ENCODE peak calls at places on chromosomes 16 and 17, in four cellular contexts. U, G, D and B are unnamed samples.

GRCh38 chr17:20171741-20172377 is 162.7 kb downstream of the SPECC1 start:
- DNase-seq in U (no peak), G (no peak), D (peak), B (no peak)

GRCh38 chr17:73645050-73645871 is 1.0 kb upstream of the SDK2 start:
- DNase-seq in U (no peak), G (no peak), D (no peak), B (no peak)

GRCh38 chr17:39114744-39115534 is 36.5 kb downstream of the PLXDC1 start:
- DNase-seq in U (no peak), G (peak), D (no peak), B (no peak)

GRCh38 chr17:81148986-81149533 is 16.2 kb upstream of the PVALEF start:
- DNase-seq in U (no peak), G (no peak), D (no peak), B (no peak)

GRCh38 chr16:55876854-55877253 is 1.7 kb upstream of the CES5A start:
- DNase-seq in U (no peak), G (no peak), D (no peak), B (no peak)

GRCh38 chr17:32801193-32801592 is 75.7 kb downstream of the MYO1D start:
- DNase-seq in U (no peak), G (no peak), D (no peak), B (no peak)

GRCh38 chr17:78883533-78884131 is 19.4 kb downstream of the CEP295NL start:
- DNase-seq in U (no peak), G (no peak), D (peak), B (peak)

GRCh38 chr17:34269969-34270368 is at the start of gene CCL7:
- DNase-seq in U (no peak), G (no peak), D (no peak), B (no peak)

GRCh38 chr17:62713096-62713870 is 85.8 kb downstream of the MRC2 start:
- DNase-seq in U (no peak), G (no peak), D (no peak), B (no peak)

GRCh38 chr16:17080105-17080504 is 390.7 kb downstream of the XYLT1 start:
- DNase-seq in U (no peak), G (no peak), D (no peak), B (no peak)

GRCh38 chr17:48526986-48527741 is 3.6 kb downstream of the HOXB1 start:
- DNase-seq in U (no peak), G (no peak), D (no peak), B (no peak)

GRCh38 chr17:79645022-79645776 is 34.3 kb upstream of the RBFOX3 start:
- DNase-seq in U (no peak), G (no peak), D (no peak), B (no peak)

GRCh38 chr17:50347087-50347893 is 1.4 kb downstream of the XYLT2 start:
- DNase-seq in U (no peak), G (no peak), D (no peak), B (no peak)

DNA sequence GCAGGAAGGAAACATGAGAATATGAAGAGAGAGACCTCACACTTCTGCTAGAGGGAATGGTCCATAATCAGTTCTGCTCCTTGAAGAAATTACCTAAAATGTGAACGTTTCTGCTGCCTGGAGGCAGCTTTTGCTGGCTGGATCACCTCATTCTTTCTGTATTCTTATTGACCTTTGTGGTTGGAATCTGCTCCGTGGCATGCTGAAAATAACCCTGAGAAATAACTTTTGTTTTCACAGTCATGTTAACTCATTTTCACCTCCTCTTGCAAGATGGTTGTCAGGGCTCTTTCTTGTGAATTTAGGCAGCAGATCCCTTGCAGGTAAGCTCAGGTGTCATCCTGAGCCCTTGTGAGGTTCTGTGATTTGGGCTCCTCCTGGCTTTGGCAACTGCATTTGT is 70.2 kb downstream of the IRF8 start:
- DNase-seq in U (no peak), G (no peak), D (no peak), B (no peak)
- TF ChIP-seq FOSL1 in U (no peak), G (no peak), D (no peak), B (no peak)

GRCh38 chr17:7183433-7184090 is 4.4 kb upstream of the ASGR1 start:
- DNase-seq in U (no peak), G (no peak), D (peak), B (no peak)
- TF ChIP-seq FOSL1 in U (no peak), G (no peak), D (no peak), B (no peak)

GRCh38 chr17:77483128-77483598 is 342.4 kb downstream of the SEC14L1 start:
- DNase-seq in U (no peak), G (no peak), D (no peak), B (no peak)

GRCh38 chr17:77487677-77488530 is 347.1 kb downstream of the SEC14L1 start:
- DNase-seq in U (no peak), G (no peak), D (no peak), B (no peak)

GRCh38 chr17:77487211-77487629 is 346.5 kb downstream of the SEC14L1 start:
- DNase-seq in U (no peak), G (no peak), D (no peak), B (no peak)

GRCh38 chr17:77484096-77484495 is 343.3 kb downstream of the SEC14L1 start:
- DNase-seq in U (no peak), G (no peak), D (no peak), B (no peak)

DNA sequence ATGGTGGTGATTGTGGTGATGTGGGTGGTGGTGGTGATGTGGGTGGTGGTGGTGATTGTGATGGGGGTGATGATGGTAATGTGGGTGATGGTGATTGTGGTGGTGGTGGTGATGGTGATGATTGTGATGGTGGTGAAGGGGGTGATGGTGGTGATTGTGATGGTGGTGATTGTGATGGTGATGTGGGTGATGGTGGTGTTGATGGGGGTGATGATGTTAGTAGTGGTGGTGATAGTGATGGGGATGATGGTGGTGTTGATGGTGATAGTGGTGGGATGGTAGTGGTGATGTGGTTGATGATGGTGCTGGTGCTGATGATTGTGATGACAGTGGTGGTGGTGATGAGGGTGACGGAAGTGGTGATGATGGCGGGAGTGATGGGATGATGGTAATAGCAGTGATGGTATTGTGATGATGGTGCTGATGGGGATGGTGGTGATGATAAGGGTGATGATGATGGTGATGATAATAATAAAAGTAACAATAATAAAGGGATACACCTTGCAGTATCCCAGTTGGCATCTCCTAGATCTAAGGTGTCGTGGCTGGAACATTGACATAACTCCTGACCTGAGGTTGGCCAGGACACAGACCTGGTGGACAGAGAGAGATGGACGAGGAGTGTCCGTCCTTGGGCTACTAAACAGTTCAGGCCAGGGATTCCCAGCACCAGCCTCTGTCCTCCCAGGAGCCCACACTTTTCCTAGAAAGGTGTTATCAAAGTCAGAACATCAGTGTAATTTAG is 344.5 kb downstream of the SEC14L1 start:
- DNase-seq in U (no peak), G (no peak), D (no peak), B (no peak)
- TF ChIP-seq FOSL1 in U (no peak), G (no peak), D (no peak), B (no peak)

GRCh38 chr17:60107526-60108257 is 29.0 kb upstream of the HEATR6 start:
- DNase-seq in U (no peak), G (peak), D (no peak), B (no peak)
- TF ChIP-seq FOSL1 in U (no peak), G (no peak), D (no peak), B (no peak)

DNA sequence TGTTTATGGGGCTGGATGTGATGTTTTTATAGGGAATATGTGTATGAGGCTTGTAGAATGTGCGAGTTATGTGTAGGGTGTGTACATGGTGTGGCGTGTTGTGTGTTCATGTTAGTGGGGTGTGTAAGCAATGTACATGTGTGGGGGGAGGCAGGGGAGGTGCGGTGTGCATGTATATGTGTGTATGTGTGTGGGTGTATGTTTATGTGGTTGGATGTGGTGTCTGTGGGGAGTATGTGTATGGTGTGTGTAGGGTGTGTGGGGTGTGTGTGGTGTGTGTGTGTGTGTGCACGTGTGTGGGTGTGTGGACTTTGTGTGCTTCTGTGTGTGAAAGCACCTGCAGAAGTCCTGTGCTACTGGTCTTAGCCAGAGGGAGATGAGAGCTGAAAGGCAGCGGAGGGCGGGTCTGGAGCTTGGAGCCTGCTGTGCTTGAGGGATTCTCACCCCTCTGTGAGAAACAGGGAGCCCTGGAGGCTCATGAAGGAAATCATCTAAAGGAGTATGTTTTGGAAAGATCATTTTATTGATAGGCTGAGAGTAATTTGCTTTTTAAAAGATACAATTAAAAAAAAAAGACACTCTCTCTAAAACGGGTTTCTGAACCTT is 222.7 kb downstream of the HS3ST4 start:
- DNase-seq in U (no peak), G (no peak), D (no peak), B (no peak)
- TF ChIP-seq FOSL1 in U (no peak), G (no peak), D (no peak), B (no peak)

DNA sequence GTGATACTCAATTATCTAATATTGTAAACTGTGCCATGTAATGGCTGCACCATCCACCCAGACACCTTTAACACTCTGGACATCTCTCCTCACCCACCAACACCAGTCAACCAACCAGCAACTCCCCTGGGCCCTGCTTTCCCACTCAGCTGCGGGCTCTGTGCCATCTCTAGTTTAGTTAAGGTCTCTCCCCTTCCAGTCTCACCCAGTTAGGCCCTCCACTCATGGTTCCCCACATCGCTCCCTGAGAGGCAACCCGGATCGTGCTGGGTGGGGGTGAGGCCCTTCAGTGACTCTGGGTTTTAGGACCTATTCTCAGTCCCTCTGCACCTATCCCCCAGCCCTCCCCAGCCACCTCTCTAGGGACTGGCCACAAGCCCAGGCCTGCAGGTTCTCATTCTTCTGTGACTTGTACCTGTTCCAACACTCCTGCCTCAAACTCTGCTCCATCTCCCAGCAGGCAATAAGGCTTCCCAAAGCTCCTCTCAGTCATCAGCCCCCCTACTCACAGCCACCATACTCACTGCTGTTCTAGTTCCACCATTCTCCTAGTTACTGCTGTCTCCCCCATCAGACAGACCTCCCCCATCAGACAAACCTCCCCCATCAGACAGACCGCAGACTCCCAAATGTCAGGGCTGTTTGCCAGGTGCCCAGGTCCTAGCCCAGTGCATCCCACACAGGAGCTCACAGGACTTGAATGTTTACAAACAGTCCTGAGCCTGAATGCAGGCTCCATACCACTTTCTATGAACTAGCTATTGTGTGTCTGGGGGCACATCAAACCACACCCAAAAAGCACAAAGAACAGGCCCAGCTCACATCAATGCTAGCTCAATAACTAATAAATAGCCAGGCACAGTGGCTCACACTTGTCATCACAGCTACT is 2.6 kb downstream of the TK2 start:
- DNase-seq in U (no peak), G (no peak), D (no peak), B (no peak)
- TF ChIP-seq FOSL1 in U (no peak), G (no peak), D (no peak), B (no peak)

DNA sequence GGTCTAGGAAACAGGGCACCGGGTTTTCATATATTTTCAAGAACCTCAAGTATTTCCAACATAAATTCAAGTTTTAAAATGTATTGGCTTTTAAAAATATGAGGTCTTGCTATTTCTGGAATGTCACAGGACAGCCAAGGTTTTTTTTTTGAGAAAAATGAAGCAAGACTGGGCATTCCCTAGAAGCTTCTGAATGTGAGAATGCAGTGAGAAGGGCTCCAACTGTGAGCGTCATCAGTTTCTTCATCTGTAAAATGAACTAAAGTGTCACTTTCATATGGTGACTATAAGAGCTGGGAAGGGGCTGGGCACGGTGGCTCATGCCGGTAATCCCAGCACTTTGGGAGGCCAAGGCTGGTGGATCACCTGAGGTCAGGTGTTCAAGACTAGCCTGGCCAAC is 455.8 kb upstream of the MAF start:
- DNase-seq in U (no peak), G (no peak), D (no peak), B (no peak)
- TF ChIP-seq FOSL1 in U (no peak), G (no peak), D (no peak), B (no peak)